ENCODE peak calls at places on chromosomes 6 and 20, in seven cellular contexts. F is fibroblast of lung, X is GM23338, B is tibial nerve, G is IMR-90, T is OCI-LY7, K is endothelial cell of umbilical vein. D is an unnamed sample. For H3K4me1, the result is how much of the 10 kb centered on the place peaks cover.

GRCh38 chr20:62728028-62728780 is 19.6 kb downstream of the NTSR1 start:
- DNase-seq in F (no peak), X (no peak), B (no peak), G (no peak), T (no peak), K (no peak), D (peak)

GRCh38 chr6:79557683-79558082 is 20.5 kb upstream of the LCA5 start:
- DNase-seq in F (no peak), X (no peak), B (no peak), G (peak), T (no peak), K (no peak), D (no peak)

GRCh38 chr20:8930691-8931090 is 138.2 kb upstream of the PLCB4 start:
- DNase-seq in F (no peak), X (no peak), B (no peak), G (peak), T (no peak), K (no peak), D (no peak)

GRCh38 chr6:87029711-87030314 is 65.1 kb downstream of the CGA start:
- DNase-seq in F (peak), X (peak), B (peak), G (peak), T (peak), K (peak), D (no peak)

GRCh38 chr20:38875170-38875993 is 50.8 kb upstream of the FAM83D start:
- DNase-seq in F (no peak), X (no peak), B (no peak), G (no peak), T (peak), K (peak), D (no peak)

GRCh38 chr6:24761193-24761835 is 13.4 kb upstream of the GMNN start:
- DNase-seq in F (no peak), X (peak), B (no peak), G (no peak), T (no peak), K (no peak), D (no peak)

GRCh38 chr20:58219342-58219700 is 9.1 kb downstream of the ANKRD60 start:
- DNase-seq in F (peak), X (no peak), B (no peak), G (peak), T (no peak), K (no peak), D (peak)

GRCh38 chr20:58246346-58246745 is 17.9 kb upstream of the ANKRD60 start:
- DNase-seq in F (peak), X (peak), B (no peak), G (no peak), T (no peak), K (peak), D (no peak)

GRCh38 chr6:132598473-132598872 is 8.9 kb upstream of the TAAR5 start:
- DNase-seq in F (no peak), X (peak), B (no peak), G (no peak), T (peak), K (no peak), D (no peak)

GRCh38 chr6:3328145-3328544 is 69.4 kb downstream of the PSMG4 start:
- DNase-seq in F (no peak), X (no peak), B (no peak), G (peak), T (no peak), K (no peak), D (no peak)

GRCh38 chr6:11043961-11044711 is at the start of gene ELOVL2:
- DNase-seq in F (peak), X (peak), B (no peak), G (peak), T (no peak), K (peak), D (no peak)

GRCh38 chr20:63574156-63574828 is at the start of gene HELZ2:
- DNase-seq in F (peak), X (peak), B (peak), G (peak), T (peak), K (peak), D (peak)

GRCh38 chr6:15505463-15505918 is 157.3 kb downstream of the DTNBP1 start:
- DNase-seq in F (no peak), X (no peak), B (no peak), G (no peak), T (no peak), K (no peak), D (peak)

GRCh38 chr6:154460306-154461071 is 50.0 kb downstream of the CNKSR3 start:
- DNase-seq in F (peak), X (no peak), B (no peak), G (peak), T (no peak), K (no peak), D (no peak)

GRCh38 chr6:97947841-97948240 is 664.8 kb upstream of the MMS22L start:
- DNase-seq in F (peak), X (no peak), B (peak), G (peak), T (no peak), K (peak), D (no peak)

GRCh38 chr20:49052334-49052733 is 6.2 kb downstream of the CSE1L start:
- DNase-seq in F (no peak), X (no peak), B (no peak), G (peak), T (no peak), K (no peak), D (no peak)

GRCh38 chr6:136717297-136717990 is 74.8 kb downstream of the MAP3K5 start:
- DNase-seq in F (peak), X (no peak), B (no peak), G (peak), T (peak), K (peak), D (no peak)

GRCh38 chr6:160900031-160900430 is 91.5 kb upstream of the MAP3K4 start:
- DNase-seq in F (no peak), X (peak), B (no peak), G (no peak), T (no peak), K (no peak), D (no peak)

GRCh38 chr6:34310846-34311245 is 62.0 kb upstream of the SMIM29 start:
- DNase-seq in F (no peak), X (no peak), B (no peak), G (no peak), T (no peak), K (no peak), D (no peak)

GRCh38 chr6:34315256-34315655 is 66.5 kb upstream of the SMIM29 start:
- DNase-seq in F (no peak), X (no peak), B (no peak), G (no peak), T (no peak), K (no peak), D (no peak)

GRCh38 chr6:34308483-34308882 is 59.7 kb upstream of the SMIM29 start:
- DNase-seq in F (no peak), X (no peak), B (no peak), G (no peak), T (no peak), K (no peak), D (no peak)

GRCh38 chr6:34315780-34316179 is 67.0 kb upstream of the SMIM29 start:
- DNase-seq in F (no peak), X (no peak), B (no peak), G (no peak), T (peak), K (no peak), D (no peak)

GRCh38 chr6:34312259-34312658 is 63.5 kb upstream of the SMIM29 start:
- DNase-seq in F (no peak), X (no peak), B (no peak), G (no peak), T (no peak), K (no peak), D (no peak)
- H3K4me1 ChIP-seq in F (under half), X (under half), B (half or more), G (under half), T (under half), K (under half), D (under half)

GRCh38 chr20:549720-550496 is 6.3 kb upstream of the CSNK2A1 start:
- DNase-seq in F (no peak), X (no peak), B (no peak), G (no peak), T (no peak), K (no peak), D (no peak)
- TF ChIP-seq CTCF in F (no peak), X (no peak), B (no peak), G (no peak), T (peak), K (no peak), D (no peak)

DNA sequence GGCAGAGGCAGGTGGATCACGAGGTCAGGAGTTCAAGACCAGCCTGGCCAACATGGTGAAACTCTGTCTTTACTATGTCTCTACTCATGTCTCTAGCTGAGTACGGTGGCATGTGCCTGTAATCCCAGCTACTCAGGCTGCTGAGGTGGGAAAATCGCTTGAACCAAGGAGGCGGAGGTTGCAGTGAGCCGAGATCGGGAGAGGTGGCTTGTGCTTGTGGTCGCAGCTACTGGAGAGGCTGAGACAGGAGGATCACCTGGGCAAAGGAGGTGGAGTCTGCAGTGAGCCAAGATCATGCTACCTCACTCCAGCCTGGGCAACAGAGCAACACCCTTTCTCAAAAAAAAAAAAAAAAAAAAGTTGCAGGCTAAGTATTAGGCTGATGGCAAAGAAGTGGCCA is 8.0 kb upstream of the WTAP start:
- DNase-seq in F (no peak), X (no peak), B (no peak), G (peak), T (no peak), K (no peak), D (no peak)
- H3K4me1 ChIP-seq in F (under half), X (under half), B (under half), G (under half), T (under half), K (under half), D (under half)

DNA sequence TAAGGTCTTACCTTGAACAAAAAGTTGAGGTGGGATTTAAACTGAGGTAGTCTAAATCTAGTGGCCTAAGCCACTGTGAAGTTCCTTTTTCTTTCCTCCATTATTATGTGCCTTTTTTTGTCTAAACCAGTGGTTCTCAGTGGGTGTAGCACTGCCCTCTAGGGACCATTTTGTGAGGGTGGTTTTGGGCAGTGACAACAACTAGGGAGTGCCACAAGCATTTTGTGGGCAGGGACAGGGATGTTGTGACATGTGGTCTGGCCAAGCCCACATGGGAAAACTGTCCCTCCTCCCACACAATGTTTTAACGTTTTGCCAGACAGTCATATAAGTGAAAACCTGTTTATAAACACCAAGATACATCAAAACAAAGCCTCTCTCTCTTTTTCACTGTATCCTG is 899.4 kb upstream of the FLRT3 start:
- DNase-seq in F (peak), X (peak), B (no peak), G (peak), T (peak), K (peak), D (no peak)
- TF ChIP-seq CTCF in F (peak), X (peak), B (no peak), G (peak), T (peak), K (peak), D (no peak)

GRCh38 chr6:1068068-1068467 is 243.8 kb upstream of the FOXQ1 start:
- DNase-seq in F (no peak), X (no peak), B (no peak), G (peak), T (no peak), K (no peak), D (no peak)
- H3K4me1 ChIP-seq in F (under half), X (under half), B (under half), G (under half), T (under half), K (under half), D (under half)

GRCh38 chr6:73798592-73798991 is 102.6 kb downstream of the CD109 start:
- DNase-seq in F (peak), X (peak), B (peak), G (peak), T (no peak), K (peak), D (peak)
- TF ChIP-seq CTCF in F (peak), X (peak), B (peak), G (peak), T (no peak), K (peak), D (no peak)

GRCh38 chr20:32292548-32292947 is 15.1 kb downstream of the KIF3B start:
- DNase-seq in F (no peak), X (no peak), B (no peak), G (no peak), T (no peak), K (no peak), D (no peak)
- H3K4me1 ChIP-seq in F (under half), X (under half), B (under half), G (under half), T (under half), K (under half), D (under half)